ENCODE peak calls at places on chromosome 19, in four cellular contexts. W is naive B cell, V is substantia nigra, P is small intestine. T is an unnamed sample.

GRCh38 chr19:9673912-9674668 is 810 bp downstream of the ZNF562 start:
- DNase-seq in W (no peak), V (no peak), P (peak; percentile 52), T (no peak)

GRCh38 chr19:54424201-54424600 is 8.9 kb downstream of the TTYH1 start:
- DNase-seq in W (no peak), P (no peak), V (no peak), T (no peak)

GRCh38 chr19:16076154-16076957 is at the start of gene TPM4:
- DNase-seq in W (peak; percentile 82), V (peak; percentile 61), P (peak; percentile 75), T (peak; percentile 95)

GRCh38 chr19:16296713-16297112 is 27.9 kb upstream of the KLF2 start:
- DNase-seq in V (no peak), P (peak; percentile 27), W (no peak), T (no peak)

GRCh38 chr19:10000171-10000826 is 10.0 kb downstream of the COL5A3 start:
- DNase-seq in W (peak; percentile 13), V (peak; percentile 10), P (peak; percentile 48), T (peak; percentile 42)

GRCh38 chr19:45994456-45994988 is 745 bp upstream of the CCDC61 start:
- DNase-seq in V (no peak), P (no peak), W (no peak), T (peak; percentile 81)

GRCh38 chr19:19502808-19503602 is 12.3 kb downstream of the TSSK6 start:
- DNase-seq in P (no peak), W (no peak), V (no peak), T (no peak)

GRCh38 chr19:726993-727956 is 18.5 kb downstream of the PALM start:
- DNase-seq in V (no peak), P (no peak), W (no peak), T (no peak)

GRCh38 chr19:35555301-35556005 is 8.0 kb downstream of the ATP4A start:
- DNase-seq in P (no peak), V (no peak), W (no peak), T (peak; percentile 29)

GRCh38 chr19:38743394-38744297 is 628 bp downstream of the CAPN12 start:
- DNase-seq in P (no peak), W (no peak), V (no peak), T (no peak)

GRCh38 chr19:43950834-43951626 is at the start of gene ZNF221:
- DNase-seq in W (peak; percentile 45), P (peak; percentile 94), V (peak; percentile 86), T (peak; percentile 100)

GRCh38 chr19:45901432-45901903 is 945 bp downstream of the MYPOP start:
- DNase-seq in P (no peak), W (no peak), V (no peak), T (peak; percentile 70)

GRCh38 chr19:29381353-29382203 is 144.2 kb upstream of the VSTM2B start:
- DNase-seq in W (no peak), P (no peak), V (no peak), T (no peak)

GRCh38 chr19:7397687-7398086 is 49.0 kb downstream of the ARHGEF18 start:
- DNase-seq in W (no peak), V (no peak), P (no peak), T (peak; percentile 98)

GRCh38 chr19:58356236-58356970 is 3.1 kb upstream of the A1BG start:
- DNase-seq in W (no peak), V (no peak), P (no peak), T (peak; percentile 21)

GRCh38 chr19:18399008-18399407 is 1.6 kb upstream of the LRRC25 start:
- DNase-seq in W (no peak), P (peak; percentile 79), V (no peak), T (peak; percentile 66)

GRCh38 chr19:19165396-19165795 is 4.7 kb downstream of the MEF2B start:
- DNase-seq in V (no peak), P (no peak), W (no peak), T (no peak)

GRCh38 chr19:41302624-41303351 is 7.2 kb upstream of the CCDC97 start:
- DNase-seq in V (no peak), P (peak; percentile 46), W (peak; percentile 62), T (no peak)

GRCh38 chr19:36182612-36183454 is 30.6 kb upstream of the COX7A1 start:
- DNase-seq in V (no peak), W (no peak), P (no peak), T (peak; percentile 76)

GRCh38 chr19:55253264-55253663 is 5.6 kb downstream of the PPP6R1 start:
- DNase-seq in P (no peak), W (no peak), V (no peak), T (no peak)

GRCh38 chr19:50264483-50265186 is 61.2 kb downstream of the MYH14 start:
- DNase-seq in W (no peak), P (no peak), V (no peak), T (no peak)

GRCh38 chr19:56133858-56134654 is 7.0 kb upstream of the ZNF444 start:
- DNase-seq in W (peak; percentile 63), P (no peak), V (no peak), T (peak; percentile 88)

GRCh38 chr19:3276341-3276799 is 51.9 kb downstream of the CELF5 start:
- DNase-seq in W (no peak), P (peak; percentile 52), V (no peak), T (no peak)

GRCh38 chr19:11767633-11768133 is 883 bp downstream of the ZNF441 start:
- DNase-seq in V (no peak), P (peak; percentile 72), W (peak; percentile 6), T (peak; percentile 50)

GRCh38 chr19:9881720-9882119 is 46.6 kb downstream of the PIN1 start:
- DNase-seq in V (no peak), W (no peak), P (peak; percentile 16), T (no peak)

GRCh38 chr19:970695-971094 is 13.4 kb upstream of the WDR18 start:
- DNase-seq in P (no peak), W (no peak), V (no peak), T (no peak)

GRCh38 chr19:9013988-9014387 is 3.8 kb upstream of the MUC16 start:
- DNase-seq in V (no peak), P (no peak), W (no peak), T (no peak)

GRCh38 chr19:9700229-9700981 is 25.5 kb upstream of the ZNF562 start:
- DNase-seq in W (no peak), V (no peak), P (no peak), T (no peak)

GRCh38 chr19:45001087-45001739 is at the start of gene RELB:
- DNase-seq in W (peak; percentile 95), V (peak; percentile 74), P (peak; percentile 91), T (peak; percentile 72)

GRCh38 chr19:27774827-27775226 is 1438.1 kb downstream of the UQCRFS1 start:
- DNase-seq in P (no peak), V (no peak), W (peak; percentile 19), T (peak; percentile 10)

GRCh38 chr19:4229179-4229931 is at the start of gene EBI3:
- DNase-seq in P (no peak), V (no peak), W (peak; percentile 39), T (peak; percentile 62)

GRCh38 chr19:38684078-38684861 is 36.8 kb downstream of the ACTN4 start:
- DNase-seq in P (peak; percentile 97), W (no peak), V (no peak), T (peak; percentile 93)

T was measured in amniotic epithelial cell.